ENCODE peak calls at places on chromosomes 7 and 10, in five cellular contexts. C is IMR-90, X is esophagus squamous epithelium, V is transverse colon, G is uterus. E is an unnamed sample. For H3K4me1, the result is how much of the 10 kb centered on the place peaks cover.

GRCh38 chr7:83882551-83882950 is 233.6 kb upstream of the SEMA3E start:
- DNase-seq in X (no peak), G (no peak), V (no peak), C (no peak), E (no peak)

GRCh38 chr10:58001159-58001558 is 266.5 kb downstream of the IPMK start:
- DNase-seq in G (no peak), C (no peak), V (no peak), X (no peak), E (no peak)

GRCh38 chr7:29289156-29290021 is 94.8 kb downstream of the CHN2 start:
- DNase-seq in X (no peak), V (peak), C (no peak), G (no peak), E (no peak)

GRCh38 chr7:84025332-84025927 is 169.2 kb downstream of the SEMA3A start:
- DNase-seq in V (no peak), X (no peak), G (no peak), C (peak), E (no peak)

GRCh38 chr10:71746344-71747037 is 26.8 kb downstream of the VSIR start:
- DNase-seq in G (peak), C (no peak), X (no peak), V (peak), E (peak)

GRCh38 chr10:124369066-124369465 is 49.7 kb downstream of the OAT start:
- DNase-seq in G (no peak), X (no peak), C (no peak), V (no peak), E (no peak)

GRCh38 chr10:78945838-78946237 is 122.9 kb upstream of the ZMIZ1 start:
- DNase-seq in V (no peak), G (no peak), C (no peak), X (no peak), E (no peak)

GRCh38 chr10:119734396-119735332 is 8.8 kb downstream of the INPP5F start:
- DNase-seq in V (no peak), G (no peak), X (no peak), C (peak), E (no peak)

GRCh38 chr10:80288849-80289248 is 609 bp downstream of the MAT1A start:
- DNase-seq in V (no peak), X (no peak), G (no peak), C (no peak), E (no peak)

GRCh38 chr7:69800495-69800894 is 202.2 kb downstream of the AUTS2 start:
- DNase-seq in V (no peak), C (no peak), G (no peak), X (no peak), E (no peak)

GRCh38 chr7:18356195-18356645 is 139.3 kb upstream of the HDAC9 start:
- DNase-seq in C (peak), G (no peak), X (no peak), V (no peak), E (no peak)

GRCh38 chr10:79399242-79399831 is 46.1 kb downstream of the ZCCHC24 start:
- DNase-seq in C (peak), G (peak), X (no peak), V (peak), E (peak)

GRCh38 chr7:111126987-111127386 is 36.1 kb downstream of the LRRN3 start:
- DNase-seq in V (no peak), C (peak), X (no peak), G (no peak), E (no peak)

GRCh38 chr7:87561102-87561501 is 39.6 kb downstream of the ABCB1 start:
- DNase-seq in X (no peak), V (no peak), G (no peak), C (no peak), E (no peak)

GRCh38 chr10:71213761-71214440 is 1.5 kb downstream of the UNC5B start:
- DNase-seq in V (peak), X (no peak), G (peak), C (peak), E (peak)

GRCh38 chr7:106126170-106126938 is 14.2 kb upstream of the SYPL1 start:
- DNase-seq in X (no peak), V (peak), C (peak), G (no peak), E (peak)

GRCh38 chr7:144835166-144835611 is 664 bp downstream of the TPK1 start:
- DNase-seq in X (no peak), G (peak), V (peak), C (peak), E (peak)

GRCh38 chr7:31029251-31029650 is 22.9 kb upstream of the ADCYAP1R1 start:
- DNase-seq in C (no peak), G (no peak), V (no peak), X (no peak), E (no peak)

GRCh38 chr10:125144693-125145623 is 15.4 kb downstream of the CTBP2 start:
- DNase-seq in V (no peak), X (no peak), C (peak), G (peak), E (no peak)

GRCh38 chr7:22728416-22729029 is 1.5 kb downstream of the IL6 start:
- DNase-seq in V (no peak), C (peak), G (no peak), X (no peak), E (no peak)

GRCh38 chr7:830069-830468 is 2.2 kb upstream of the SUN1 start:
- DNase-seq in G (no peak), C (no peak), X (no peak), V (no peak), E (no peak)

GRCh38 chr10:79938728-79939380 is 10.1 kb downstream of the SFTPD start:
- DNase-seq in C (no peak), G (no peak), V (peak), X (no peak), E (no peak)

GRCh38 chr10:110859947-110860376 is 11.8 kb upstream of the PDCD4 start:
- DNase-seq in X (no peak), C (peak), G (no peak), V (no peak), E (no peak)

GRCh38 chr10:73576178-73576889 is 14.8 kb downstream of the USP54 start:
- DNase-seq in V (no peak), C (peak), X (no peak), G (peak), E (no peak)

GRCh38 chr7:102115931-102116330 is 170.7 kb upstream of the SH2B2 start:
- DNase-seq in G (no peak), X (no peak), V (no peak), C (no peak), E (no peak)

GRCh38 chr10:133143200-133143533 is 16.9 kb upstream of the KNDC1 start:
- DNase-seq in X (no peak), C (no peak), G (peak), V (no peak), E (peak)

GRCh38 chr7:27677912-27678612 is 15.4 kb upstream of the HIBADH start:
- DNase-seq in G (no peak), C (peak), X (no peak), V (peak), E (no peak)

GRCh38 chr7:142053988-142054387 is 57.5 kb upstream of the MGAM2 start:
- DNase-seq in G (no peak), C (no peak), V (no peak), X (no peak), E (no peak)

DNA sequence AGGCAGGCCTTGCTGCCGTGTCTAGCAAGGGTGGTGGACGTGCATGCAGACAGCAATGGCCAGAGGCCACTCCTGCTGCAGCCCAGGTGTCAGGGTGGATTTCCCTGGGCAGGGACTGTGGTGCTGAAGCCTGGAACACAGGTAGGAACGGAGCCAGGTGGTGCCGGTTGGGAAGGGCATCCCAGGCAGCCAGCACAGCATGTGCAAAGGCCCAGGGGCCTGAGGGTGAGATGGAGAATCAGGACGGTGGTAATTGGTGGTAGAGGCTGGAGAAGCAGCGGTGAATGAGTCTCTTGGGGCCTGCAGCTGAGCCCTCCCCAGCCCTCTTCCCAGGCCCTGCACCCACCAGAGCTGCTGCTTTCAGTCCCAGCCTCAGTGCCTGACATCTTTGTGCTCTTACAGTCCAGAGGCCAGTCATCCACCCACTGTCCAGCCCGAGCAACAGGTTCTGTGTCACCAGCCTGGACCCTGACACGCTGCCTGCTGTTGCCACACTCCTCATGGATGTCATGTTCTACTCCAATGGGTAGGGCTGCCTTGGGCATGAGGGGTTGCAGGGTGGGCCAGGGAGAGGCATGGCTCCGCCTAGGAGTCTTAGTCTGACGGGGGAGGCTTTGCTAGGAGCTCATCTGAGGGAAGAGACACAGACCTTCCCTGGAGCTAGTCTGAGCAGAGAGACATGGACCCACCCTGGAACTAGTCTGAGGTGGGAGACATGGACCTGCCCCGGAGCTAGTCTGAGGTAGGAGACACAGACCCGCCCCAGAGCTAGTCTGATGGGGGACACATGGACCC is 54.3 kb downstream of the CASTOR2 start:
- DNase-seq in G (no peak), X (no peak), C (no peak), V (no peak), E (no peak)
- TF ChIP-seq POLR2A in G (no peak), X (no peak), C (no peak), V (no peak), E (no peak)

DNA sequence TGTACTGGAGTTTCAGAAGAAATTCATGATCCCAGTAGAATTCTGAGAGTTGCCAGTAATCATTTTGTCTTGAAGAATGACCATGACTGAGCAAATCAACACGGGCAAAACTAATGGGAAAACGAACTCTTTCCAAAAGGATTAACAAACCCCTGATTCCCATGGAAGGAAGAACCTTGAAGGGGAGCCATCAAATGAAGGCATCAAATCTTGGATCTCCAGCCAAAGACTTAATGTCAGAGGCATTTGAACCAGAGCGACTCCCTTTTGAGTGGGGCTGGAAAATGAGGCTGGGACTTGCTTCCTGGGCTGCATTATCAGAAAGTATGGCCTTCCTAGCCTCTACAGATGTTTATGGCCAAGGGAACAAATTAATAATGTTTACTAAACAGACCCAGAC is 364.4 kb upstream of the PRKCQ start:
- DNase-seq in V (no peak), C (no peak), G (no peak), X (no peak), E (no peak)
- H3K4me1 ChIP-seq in V (under half), C (under half), G (under half), X (under half), E (under half)

DNA sequence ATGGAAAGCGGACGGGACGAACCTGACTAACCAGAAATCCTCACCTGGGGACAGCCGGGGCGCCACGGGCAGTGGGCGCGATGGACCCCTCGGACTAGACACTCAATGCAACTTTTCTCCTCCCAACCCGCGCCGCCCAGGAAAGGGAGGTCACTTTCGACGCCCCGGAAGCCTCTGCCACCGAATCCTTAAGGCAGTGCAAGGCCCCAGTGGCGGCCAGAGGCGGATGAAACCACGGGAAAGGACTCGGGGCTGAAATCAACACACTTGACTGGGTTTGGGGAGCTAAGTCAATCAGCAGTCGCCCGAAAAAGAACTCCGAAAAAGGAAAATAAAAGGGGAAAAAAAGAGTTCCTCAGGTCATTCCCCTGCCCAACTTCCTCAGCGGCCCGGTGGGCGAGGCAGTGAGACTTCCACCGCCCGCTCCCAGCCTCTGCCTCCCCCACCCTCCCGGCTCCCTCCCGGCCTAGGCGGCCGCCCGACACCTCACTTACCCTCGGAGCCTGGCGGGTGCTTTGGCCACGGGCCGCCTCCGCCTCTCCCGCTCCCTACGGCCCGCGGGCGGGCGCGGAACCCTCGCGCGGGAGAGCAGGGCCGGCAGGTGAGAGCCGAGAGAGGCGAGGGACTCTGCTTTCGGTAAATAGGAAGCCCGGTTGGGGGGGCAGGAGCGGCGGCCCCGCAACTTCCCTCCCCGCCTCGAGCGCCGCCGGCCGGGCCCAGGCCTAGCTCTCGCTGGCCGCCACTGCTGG is 547 bp downstream of the WAPL start:
- DNase-seq in C (peak), X (no peak), V (peak), G (peak), E (peak)
- TF ChIP-seq POLR2A in C (peak), X (no peak), V (no peak), G (no peak), E (no peak)

GRCh38 chr10:6567203-6567703 is 12.8 kb downstream of the PRKCQ start:
- DNase-seq in V (no peak), X (no peak), C (no peak), G (no peak), E (no peak)
- H3K4me1 ChIP-seq in V (under half), X (under half), C (under half), G (under half), E (under half)

DNA sequence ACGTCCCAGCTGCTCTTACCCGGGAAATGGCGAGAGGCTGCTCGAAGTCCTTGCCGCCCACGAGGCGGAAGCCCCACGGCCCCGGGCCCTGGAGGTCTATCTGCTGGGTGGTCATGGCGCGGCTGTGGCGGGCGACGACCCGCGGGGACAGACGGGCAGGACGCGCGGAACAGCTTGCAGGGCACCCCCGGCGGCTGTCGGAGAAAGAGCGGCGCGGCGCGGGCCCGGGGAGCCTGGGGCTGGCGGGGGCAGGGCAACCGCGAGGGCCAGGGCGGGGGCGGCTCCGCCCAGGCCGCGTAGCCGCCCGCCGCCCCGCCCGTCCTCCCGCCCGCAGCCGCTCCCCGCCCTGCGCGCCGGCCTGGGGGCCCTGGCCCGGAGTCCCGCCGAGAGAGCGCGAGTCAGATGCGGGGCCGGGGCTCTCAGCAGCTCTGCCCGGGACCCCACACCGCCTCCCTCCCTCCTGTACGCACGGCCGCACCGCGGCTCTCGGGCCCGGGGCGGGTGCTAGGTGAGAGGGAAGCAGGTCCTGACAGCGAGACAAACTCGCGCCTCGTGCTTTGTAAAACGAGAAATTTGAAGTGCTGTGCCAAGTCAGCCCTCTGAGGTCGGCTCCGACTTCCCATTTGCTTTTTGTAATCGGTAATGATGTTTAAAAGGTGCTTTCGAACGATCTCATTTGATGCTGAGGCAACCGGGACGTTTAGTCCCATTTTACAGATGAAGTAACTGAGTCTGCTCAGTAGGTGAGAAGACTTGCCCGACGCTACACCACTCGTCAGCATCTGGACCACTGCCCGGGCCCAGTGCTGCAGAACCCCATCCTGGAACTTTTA is at the start of gene PDLIM1:
- DNase-seq in V (peak), X (peak), C (peak), G (peak), E (peak)
- TF ChIP-seq POLR2A in V (peak), X (peak), C (peak), G (peak), E (peak)

GRCh38 chr7:129783097-129783919 is 169.5 kb downstream of the UBE2H start:
- DNase-seq in X (no peak), G (no peak), V (no peak), C (no peak), E (no peak)

GRCh38 chr7:129785457-129786178 is 167.1 kb downstream of the UBE2H start:
- DNase-seq in V (no peak), C (no peak), G (no peak), X (no peak), E (peak)

GRCh38 chr7:129786179-129786514 is 166.6 kb downstream of the UBE2H start:
- DNase-seq in X (no peak), V (no peak), C (no peak), G (no peak), E (peak)

GRCh38 chr7:129784783-129785456 is 167.8 kb downstream of the UBE2H start:
- DNase-seq in X (no peak), V (peak), G (no peak), C (no peak), E (peak)

GRCh38 chr7:129784437-129784782 is 168.3 kb downstream of the UBE2H start:
- DNase-seq in V (no peak), C (no peak), G (no peak), X (no peak), E (no peak)
- H3K4me1 ChIP-seq in V (half or more), C (under half), G (under half), X (half or more), E (under half)

GRCh38 chr10:88991161-88991899 is 732 bp downstream of the FAS start:
- DNase-seq in V (peak), X (no peak), C (peak), G (peak), E (peak)

GRCh38 chr10:88989423-88989822 is 1.2 kb upstream of the FAS start:
- DNase-seq in X (no peak), V (no peak), C (no peak), G (no peak), E (no peak)

GRCh38 chr10:88989824-88990527 is 622 bp upstream of the FAS start:
- DNase-seq in G (peak), C (peak), X (no peak), V (no peak), E (no peak)

GRCh38 chr10:88991900-88992237 is 1.3 kb downstream of the FAS start:
- DNase-seq in C (no peak), X (no peak), G (no peak), V (no peak), E (no peak)

DNA sequence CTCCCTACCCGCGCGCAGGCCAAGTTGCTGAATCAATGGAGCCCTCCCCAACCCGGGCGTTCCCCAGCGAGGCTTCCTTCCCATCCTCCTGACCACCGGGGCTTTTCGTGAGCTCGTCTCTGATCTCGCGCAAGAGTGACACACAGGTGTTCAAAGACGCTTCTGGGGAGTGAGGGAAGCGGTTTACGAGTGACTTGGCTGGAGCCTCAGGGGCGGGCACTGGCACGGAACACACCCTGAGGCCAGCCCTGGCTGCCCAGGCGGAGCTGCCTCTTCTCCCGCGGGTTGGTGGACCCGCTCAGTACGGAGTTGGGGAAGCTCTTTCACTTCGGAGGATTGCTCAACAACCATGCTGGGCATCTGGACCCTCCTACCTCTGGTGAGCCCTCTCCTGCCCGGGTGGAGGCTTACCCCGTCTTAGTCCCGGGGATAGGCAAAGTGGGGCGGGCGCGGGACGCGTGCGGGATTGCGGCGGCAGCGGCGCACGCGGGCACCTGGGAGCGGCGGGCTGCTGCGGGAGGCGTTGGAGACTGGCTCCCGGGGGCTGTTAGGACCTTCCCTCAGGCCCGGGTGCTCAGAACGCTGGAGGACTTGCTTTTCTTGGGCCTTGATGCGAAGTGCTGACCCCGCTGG is at the start of gene FAS:
- DNase-seq in V (peak), G (peak), X (peak), C (peak), E (peak)
- TF ChIP-seq POLR2A in V (peak), G (peak), X (no peak), C (no peak), E (peak)